ENCODE peak calls at places on chromosome 6, in five cellular contexts. L, Z, P, F and Y are unnamed samples.

GRCh38 chr6:149642829-149643580 is 5.5 kb downstream of the KATNA1 start:
- DNase-seq in L (no peak), Z (no peak), P (peak), F (no peak), Y (no peak)

GRCh38 chr6:79984261-79984660 is 20.2 kb upstream of the TTK start:
- DNase-seq in L (no peak), Z (no peak), P (peak), F (no peak), Y (no peak)

GRCh38 chr6:52503344-52503747 is 73.5 kb downstream of the TRAM2 start:
- DNase-seq in L (no peak), Z (no peak), P (no peak), F (no peak), Y (no peak)

GRCh38 chr6:128655978-128656498 is 135.6 kb upstream of the PTPRK start:
- DNase-seq in L (no peak), Z (peak), P (peak), F (no peak), Y (peak)

GRCh38 chr6:54993294-54993693 is 146.7 kb downstream of the FAM83B start:
- DNase-seq in L (no peak), Z (no peak), P (no peak), F (no peak), Y (no peak)

GRCh38 chr6:149028767-149029405 is 282.1 kb downstream of the UST start:
- DNase-seq in L (no peak), Z (peak), P (peak), F (no peak), Y (peak)

GRCh38 chr6:112475083-112475482 is 128.0 kb downstream of the RFPL4B start:
- DNase-seq in L (no peak), Z (no peak), P (peak), F (no peak), Y (no peak)

GRCh38 chr6:159981171-159981571 is 12.3 kb downstream of the IGF2R start:
- DNase-seq in L (no peak), Z (no peak), P (no peak), F (no peak), Y (no peak)

GRCh38 chr6:73631849-73632248 is 21.9 kb downstream of the SLC17A5 start:
- DNase-seq in L (no peak), Z (no peak), P (peak), F (no peak), Y (no peak)

GRCh38 chr6:68197356-68197755 is 437.7 kb upstream of the ADGRB3 start:
- DNase-seq in L (no peak), Z (no peak), P (peak), F (no peak), Y (no peak)

GRCh38 chr6:971981-972640 is 279.2 kb upstream of the EXOC2 start:
- DNase-seq in L (no peak), Z (no peak), P (no peak), F (no peak), Y (no peak)

GRCh38 chr6:10610289-10610688 is 84.1 kb downstream of the C6orf52 start:
- DNase-seq in L (no peak), Z (no peak), P (no peak), F (no peak), Y (no peak)

GRCh38 chr6:135291288-135292116 is 110.4 kb downstream of the MYB start:
- DNase-seq in L (no peak), Z (no peak), P (peak), F (no peak), Y (no peak)

GRCh38 chr6:108839068-108839467 is 9.2 kb upstream of the ARMC2 start:
- DNase-seq in L (no peak), Z (no peak), P (no peak), F (no peak), Y (no peak)

GRCh38 chr6:70391513-70391912 is 21.8 kb upstream of the FAM135A start:
- DNase-seq in L (no peak), Z (no peak), P (no peak), F (no peak), Y (no peak)

GRCh38 chr6:26299286-26300042 is 65.5 kb upstream of the BTN3A2 start:
- DNase-seq in L (no peak), Z (no peak), P (no peak), F (no peak), Y (no peak)

GRCh38 chr6:30352550-30352949 is 7.6 kb downstream of the RPP21 start:
- DNase-seq in L (no peak), Z (no peak), P (no peak), F (no peak), Y (no peak)

GRCh38 chr6:90028080-90028778 is 134.0 kb downstream of the GJA10 start:
- DNase-seq in L (no peak), Z (no peak), P (no peak), F (no peak), Y (no peak)

GRCh38 chr6:25660512-25660911 is 8.5 kb downstream of the SCGN start:
- DNase-seq in L (no peak), Z (no peak), P (peak), F (no peak), Y (no peak)

GRCh38 chr6:166025149-166025898 is 142.3 kb downstream of the TBXT start:
- DNase-seq in L (peak), Z (no peak), P (peak), F (no peak), Y (no peak)

GRCh38 chr6:33008944-33009861 is at the start of gene HLA-DOA:
- DNase-seq in L (no peak), Z (peak), P (peak), F (no peak), Y (peak)

GRCh38 chr6:53014744-53015143 is 19.7 kb upstream of the GSTA4 start:
- DNase-seq in L (no peak), Z (no peak), P (peak), F (no peak), Y (no peak)

GRCh38 chr6:33118525-33119123 is 42.8 kb downstream of the HLA-DPB1 start:
- DNase-seq in L (no peak), Z (no peak), P (peak), F (no peak), Y (no peak)

GRCh38 chr6:43791752-43792422 is 21.9 kb downstream of the VEGFA start:
- DNase-seq in L (no peak), Z (no peak), P (no peak), F (no peak), Y (no peak)

GRCh38 chr6:56525976-56526375 is 116.7 kb downstream of the DST start:
- DNase-seq in L (no peak), Z (no peak), P (no peak), F (no peak), Y (no peak)

GRCh38 chr6:5025911-5026819 is 22.3 kb upstream of the RPP40 start:
- DNase-seq in L (peak), Z (no peak), P (peak), F (peak), Y (no peak)

GRCh38 chr6:22350109-22350508 is 53.3 kb upstream of the PRL start:
- DNase-seq in L (no peak), Z (no peak), P (no peak), F (no peak), Y (no peak)

GRCh38 chr6:112877134-112878100 is 530.3 kb downstream of the RFPL4B start:
- DNase-seq in L (no peak), Z (no peak), P (peak), F (no peak), Y (no peak)

GRCh38 chr6:121608270-121608669 is 172.8 kb downstream of the GJA1 start:
- DNase-seq in L (no peak), Z (no peak), P (no peak), F (no peak), Y (no peak)

GRCh38 chr6:76612818-76613452 is 540.5 kb upstream of the IMPG1 start:
- DNase-seq in L (no peak), Z (no peak), P (no peak), F (no peak), Y (no peak)

GRCh38 chr6:138250513-138251247 is 32.4 kb upstream of the PBOV1 start:
- DNase-seq in L (peak), Z (no peak), P (peak), F (peak), Y (no peak)
- H3K4me3 ChIP-seq in L (no peak), Z (no peak), P (no peak), F (peak), Y (no peak)

GRCh38 chr6:3795836-3796395 is 44.4 kb upstream of the PXDC1 start:
- DNase-seq in L (no peak), Z (no peak), P (no peak), F (no peak), Y (no peak)

GRCh38 chr6:3796396-3796795 is 44.9 kb upstream of the PXDC1 start:
- DNase-seq in L (peak), Z (no peak), P (no peak), F (no peak), Y (no peak)

GRCh38 chr6:3799731-3800130 is 48.2 kb upstream of the PXDC1 start:
- DNase-seq in L (no peak), Z (no peak), P (no peak), F (no peak), Y (no peak)

GRCh38 chr6:3797231-3798200 is 46.0 kb upstream of the PXDC1 start:
- DNase-seq in L (no peak), Z (no peak), P (peak), F (no peak), Y (no peak)

DNA sequence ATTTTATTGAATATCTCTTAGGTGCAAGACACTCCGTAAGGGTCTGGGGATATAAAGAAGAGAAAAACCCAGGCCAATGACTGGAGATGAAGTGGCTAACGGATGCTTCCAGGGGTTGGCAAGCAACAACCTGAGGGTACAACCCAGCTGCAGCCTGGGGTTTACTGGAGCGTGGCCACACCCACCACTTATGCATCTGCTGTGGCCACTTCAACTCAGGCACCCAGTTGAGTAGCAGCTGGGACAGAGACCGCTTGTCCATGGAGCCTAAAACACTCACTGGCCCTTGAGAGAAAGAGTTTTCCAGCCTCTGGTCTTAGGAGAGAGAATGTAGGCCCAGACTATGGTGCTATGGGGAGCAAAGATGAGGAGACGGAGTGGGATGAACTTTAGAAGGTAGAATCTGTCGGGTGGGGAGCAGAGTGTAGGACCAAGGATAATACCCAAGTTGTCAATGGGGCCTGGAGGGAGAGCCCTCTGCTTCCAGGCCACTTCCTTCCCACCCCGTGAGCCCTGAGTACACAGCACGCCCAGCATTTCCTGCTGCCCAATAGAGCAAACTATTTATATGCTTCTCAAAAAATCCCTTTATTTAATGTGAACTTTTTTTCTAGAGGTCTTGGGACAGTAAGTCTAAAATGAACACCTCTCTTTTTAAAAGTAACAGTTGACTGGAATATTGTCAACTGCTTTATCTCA is 46.8 kb upstream of the PXDC1 start:
- DNase-seq in L (no peak), Z (no peak), P (no peak), F (no peak), Y (no peak)
- H3K4me3 ChIP-seq in L (no peak), Z (no peak), P (no peak), F (no peak), Y (no peak)

GRCh38 chr6:157272866-157273755 is 50.2 kb downstream of the TMEM242 start:
- DNase-seq in L (no peak), Z (no peak), P (no peak), F (no peak), Y (no peak)
- H3K4me3 ChIP-seq in L (no peak), Z (no peak), P (no peak), F (no peak), Y (no peak)

GRCh38 chr6:124800222-124800621 is 162.0 kb upstream of the RNF217 start:
- DNase-seq in L (no peak), Z (no peak), P (no peak), F (no peak), Y (no peak)
- H3K4me3 ChIP-seq in L (no peak), Z (no peak), P (no peak), F (no peak), Y (no peak)